ENCODE peak calls at places on chromosomes 12 and 14, in eight cellular contexts. One of them, this sample, is unnamed.
A peak's percentile ranks its signal among the peaks of the same experiment; 100 is the strongest.

GRCh38 chr14:92994942-92995341 is 72.0 kb downstream of the CHGA start:
- DNase-seq in endothelial cell of umbilical vein: no peak
- DNase-seq in neural progenitor cell: no peak
- DNase-seq in HepG2: no peak
- DNase-seq in PC-3: no peak
- DNase-seq in GM23248: no peak
- DNase-seq in MM.1S: no peak
- DNase-seq in K562: no peak
- DNase-seq in this sample: peak; percentile 34

GRCh38 chr12:121803861-121804416 is at the start of gene SETD1B:
- DNase-seq in HepG2: no peak
- DNase-seq in endothelial cell of umbilical vein: peak; percentile 33
- DNase-seq in neural progenitor cell: peak; percentile 72
- DNase-seq in K562: peak; percentile 52
- DNase-seq in GM23248: peak; percentile 75
- DNase-seq in MM.1S: peak; percentile 40
- DNase-seq in PC-3: peak; percentile 51
- DNase-seq in this sample: peak; percentile 82

GRCh38 chr12:106078358-106079025 is 60.3 kb downstream of the NUAK1 start:
- DNase-seq in endothelial cell of umbilical vein: peak; percentile 77
- DNase-seq in HepG2: no peak
- DNase-seq in neural progenitor cell: no peak
- DNase-seq in GM23248: peak; percentile 97
- DNase-seq in MM.1S: no peak
- DNase-seq in PC-3: peak; percentile 69
- DNase-seq in K562: no peak
- DNase-seq in this sample: no peak

GRCh38 chr12:91406920-91407341 is 224.3 kb upstream of the DCN start:
- DNase-seq in endothelial cell of umbilical vein: peak; percentile 67
- DNase-seq in K562: no peak
- DNase-seq in MM.1S: no peak
- DNase-seq in neural progenitor cell: no peak
- DNase-seq in PC-3: peak; percentile 90
- DNase-seq in HepG2: no peak
- DNase-seq in GM23248: peak; percentile 25
- DNase-seq in this sample: no peak

GRCh38 chr12:120316798-120317257 is 10.8 kb downstream of the PLA2G1B start:
- DNase-seq in GM23248: peak; percentile 70
- DNase-seq in MM.1S: no peak
- DNase-seq in K562: peak; percentile 19
- DNase-seq in HepG2: peak; percentile 45
- DNase-seq in endothelial cell of umbilical vein: no peak
- DNase-seq in neural progenitor cell: no peak
- DNase-seq in PC-3: peak; percentile 14
- DNase-seq in this sample: no peak

GRCh38 chr12:94074216-94074969 is 74.0 kb upstream of the PLXNC1 start:
- DNase-seq in MM.1S: no peak
- DNase-seq in endothelial cell of umbilical vein: no peak
- DNase-seq in GM23248: peak; percentile 69
- DNase-seq in neural progenitor cell: no peak
- DNase-seq in K562: no peak
- DNase-seq in PC-3: no peak
- DNase-seq in HepG2: no peak
- DNase-seq in this sample: no peak

GRCh38 chr12:52867636-52868035 is 18.8 kb upstream of the KRT78 start:
- DNase-seq in HepG2: no peak
- DNase-seq in endothelial cell of umbilical vein: peak; percentile 42
- DNase-seq in neural progenitor cell: no peak
- DNase-seq in K562: no peak
- DNase-seq in GM23248: peak; percentile 15
- DNase-seq in MM.1S: no peak
- DNase-seq in PC-3: no peak
- DNase-seq in this sample: peak; percentile 54

GRCh38 chr12:106133136-106134087 is 5.3 kb downstream of the NUAK1 start:
- DNase-seq in PC-3: peak; percentile 91
- DNase-seq in HepG2: no peak
- DNase-seq in endothelial cell of umbilical vein: no peak
- DNase-seq in K562: no peak
- DNase-seq in MM.1S: no peak
- DNase-seq in GM23248: peak; percentile 67
- DNase-seq in neural progenitor cell: peak; percentile 40
- DNase-seq in this sample: peak; percentile 92

GRCh38 chr14:59631237-59631636 is 54.6 kb upstream of the CCDC175 start:
- DNase-seq in K562: peak; percentile 31
- DNase-seq in neural progenitor cell: peak; percentile 61
- DNase-seq in PC-3: peak; percentile 58
- DNase-seq in endothelial cell of umbilical vein: no peak
- DNase-seq in GM23248: peak; percentile 7
- DNase-seq in MM.1S: no peak
- DNase-seq in HepG2: peak; percentile 9
- DNase-seq in this sample: peak; percentile 81

GRCh38 chr12:108320503-108321293 is 18.4 kb downstream of the CMKLR1 start:
- DNase-seq in GM23248: no peak
- DNase-seq in PC-3: no peak
- DNase-seq in MM.1S: no peak
- DNase-seq in HepG2: no peak
- DNase-seq in neural progenitor cell: no peak
- DNase-seq in endothelial cell of umbilical vein: no peak
- DNase-seq in K562: no peak
- DNase-seq in this sample: peak; percentile 43

GRCh38 chr12:132329739-132330548 is 555 bp upstream of the GALNT9 start:
- DNase-seq in HepG2: no peak
- DNase-seq in GM23248: no peak
- DNase-seq in PC-3: no peak
- DNase-seq in neural progenitor cell: peak; percentile 38
- DNase-seq in endothelial cell of umbilical vein: no peak
- DNase-seq in MM.1S: no peak
- DNase-seq in K562: no peak
- DNase-seq in this sample: peak; percentile 32
- TF ChIP-seq EZH2 in HepG2: no peak
- TF ChIP-seq EZH2 in GM23248: no peak
- TF ChIP-seq EZH2 in PC-3: no peak
- TF ChIP-seq EZH2 in neural progenitor cell: peak; percentile 48
- TF ChIP-seq EZH2 in endothelial cell of umbilical vein: no peak
- TF ChIP-seq EZH2 in MM.1S: no peak
- TF ChIP-seq EZH2 in K562: no peak
- TF ChIP-seq EZH2 in this sample: no peak

GRCh38 chr12:76041406-76041805 is 9.8 kb upstream of the PHLDA1 start:
- DNase-seq in MM.1S: no peak
- DNase-seq in PC-3: no peak
- DNase-seq in endothelial cell of umbilical vein: no peak
- DNase-seq in GM23248: no peak
- DNase-seq in neural progenitor cell: no peak
- DNase-seq in K562: no peak
- DNase-seq in HepG2: no peak
- DNase-seq in this sample: no peak

GRCh38 chr12:76037130-76038105 is 5.8 kb upstream of the PHLDA1 start:
- DNase-seq in endothelial cell of umbilical vein: peak; percentile 87
- DNase-seq in GM23248: peak; percentile 89
- DNase-seq in PC-3: peak; percentile 85
- DNase-seq in MM.1S: peak; percentile 80
- DNase-seq in HepG2: peak; percentile 77
- DNase-seq in K562: peak; percentile 64
- DNase-seq in neural progenitor cell: peak; percentile 83
- DNase-seq in this sample: peak; percentile 90

GRCh38 chr12:76040461-76040860 is 8.9 kb upstream of the PHLDA1 start:
- DNase-seq in MM.1S: no peak
- DNase-seq in neural progenitor cell: no peak
- DNase-seq in endothelial cell of umbilical vein: no peak
- DNase-seq in GM23248: no peak
- DNase-seq in HepG2: no peak
- DNase-seq in K562: no peak
- DNase-seq in PC-3: no peak
- DNase-seq in this sample: no peak

GRCh38 chr12:76035045-76035444 is 3.5 kb upstream of the PHLDA1 start:
- DNase-seq in endothelial cell of umbilical vein: no peak
- DNase-seq in neural progenitor cell: no peak
- DNase-seq in GM23248: no peak
- DNase-seq in MM.1S: no peak
- DNase-seq in K562: no peak
- DNase-seq in PC-3: no peak
- DNase-seq in HepG2: no peak
- DNase-seq in this sample: no peak

DNA sequence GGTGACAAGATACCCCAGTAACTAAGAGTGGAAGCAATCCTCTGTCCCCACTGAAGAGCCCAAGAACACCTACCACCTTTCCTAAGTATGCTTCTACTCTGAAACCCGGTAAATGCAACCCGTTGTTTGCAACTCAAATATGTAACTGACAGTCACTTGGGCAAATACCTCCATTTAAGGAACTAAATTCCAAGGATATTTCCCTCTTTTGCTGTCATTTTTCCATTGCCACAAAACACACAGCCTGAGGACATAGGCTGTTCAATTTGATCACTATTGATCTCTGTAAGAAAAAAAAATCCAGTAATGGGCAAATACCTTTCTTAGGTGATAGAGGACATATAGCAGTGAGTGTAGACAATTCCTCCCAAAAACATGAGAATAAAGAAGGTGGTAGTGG is 6.6 kb upstream of the PHLDA1 start:
- DNase-seq in PC-3: peak; percentile 53
- DNase-seq in K562: no peak
- DNase-seq in endothelial cell of umbilical vein: no peak
- DNase-seq in MM.1S: no peak
- DNase-seq in neural progenitor cell: no peak
- DNase-seq in HepG2: no peak
- DNase-seq in GM23248: no peak
- DNase-seq in this sample: no peak
- TF ChIP-seq EZH2 in PC-3: no peak
- TF ChIP-seq EZH2 in K562: no peak
- TF ChIP-seq EZH2 in endothelial cell of umbilical vein: no peak
- TF ChIP-seq EZH2 in MM.1S: no peak
- TF ChIP-seq EZH2 in neural progenitor cell: no peak
- TF ChIP-seq EZH2 in HepG2: no peak
- TF ChIP-seq EZH2 in GM23248: no peak
- TF ChIP-seq EZH2 in this sample: no peak

DNA sequence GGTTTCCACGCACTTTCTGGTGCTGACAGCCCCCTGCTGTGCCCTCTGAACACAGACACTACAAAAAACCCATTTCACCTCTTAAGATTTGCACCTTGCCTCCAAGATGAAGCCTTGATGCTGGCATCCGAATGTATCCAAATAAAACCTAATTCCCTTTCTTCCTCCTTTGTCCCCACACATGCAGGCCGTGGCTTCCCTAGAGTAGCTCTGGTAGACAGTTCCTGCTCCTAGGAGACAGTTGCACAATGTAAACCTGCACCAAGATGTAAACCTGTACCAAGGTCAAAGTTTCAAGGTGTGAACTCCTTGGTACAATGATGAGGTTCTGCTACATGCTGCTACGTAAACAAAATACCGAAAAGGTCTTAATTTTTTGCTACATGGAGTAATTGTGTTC is 630 bp upstream of the ABHD12B start:
- DNase-seq in MM.1S: no peak
- DNase-seq in endothelial cell of umbilical vein: no peak
- DNase-seq in GM23248: no peak
- DNase-seq in neural progenitor cell: no peak
- DNase-seq in K562: no peak
- DNase-seq in HepG2: no peak
- DNase-seq in PC-3: no peak
- DNase-seq in this sample: no peak
- TF ChIP-seq EZH2 in MM.1S: no peak
- TF ChIP-seq EZH2 in endothelial cell of umbilical vein: no peak
- TF ChIP-seq EZH2 in GM23248: no peak
- TF ChIP-seq EZH2 in neural progenitor cell: no peak
- TF ChIP-seq EZH2 in K562: no peak
- TF ChIP-seq EZH2 in HepG2: no peak
- TF ChIP-seq EZH2 in PC-3: no peak
- TF ChIP-seq EZH2 in this sample: no peak

DNA sequence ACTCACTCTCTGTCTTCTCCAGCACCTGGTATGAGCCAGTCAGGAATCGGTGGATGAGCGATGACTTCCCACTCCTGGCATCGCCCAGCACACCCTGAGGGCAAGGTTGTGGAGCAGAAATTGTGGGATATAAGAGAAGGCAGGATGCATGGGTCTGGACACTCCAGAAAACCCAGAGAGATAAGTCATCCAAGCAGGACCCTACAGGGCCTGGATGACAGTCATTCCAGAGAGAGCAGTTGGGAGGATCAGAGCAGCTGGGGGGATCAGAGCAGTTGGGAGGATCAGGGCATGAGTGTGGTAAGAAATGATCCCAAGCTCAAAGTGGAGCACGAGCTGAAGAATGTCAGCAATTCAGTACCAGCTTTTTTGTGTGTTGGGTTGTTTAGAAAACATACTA is 4.0 kb downstream of the AGAP2 start:
- DNase-seq in neural progenitor cell: no peak
- DNase-seq in PC-3: no peak
- DNase-seq in MM.1S: no peak
- DNase-seq in K562: no peak
- DNase-seq in endothelial cell of umbilical vein: no peak
- DNase-seq in GM23248: no peak
- DNase-seq in HepG2: no peak
- DNase-seq in this sample: no peak
- TF ChIP-seq EZH2 in neural progenitor cell: no peak
- TF ChIP-seq EZH2 in PC-3: no peak
- TF ChIP-seq EZH2 in MM.1S: no peak
- TF ChIP-seq EZH2 in K562: no peak
- TF ChIP-seq EZH2 in endothelial cell of umbilical vein: peak; percentile 6
- TF ChIP-seq EZH2 in GM23248: no peak
- TF ChIP-seq EZH2 in HepG2: no peak
- TF ChIP-seq EZH2 in this sample: no peak

GRCh38 chr12:69792533-69792932 is 32.5 kb upstream of the MYRFL start:
- DNase-seq in neural progenitor cell: no peak
- DNase-seq in endothelial cell of umbilical vein: no peak
- DNase-seq in K562: no peak
- DNase-seq in PC-3: no peak
- DNase-seq in HepG2: no peak
- DNase-seq in MM.1S: no peak
- DNase-seq in GM23248: no peak
- DNase-seq in this sample: no peak
- TF ChIP-seq EZH2 in neural progenitor cell: no peak
- TF ChIP-seq EZH2 in endothelial cell of umbilical vein: no peak
- TF ChIP-seq EZH2 in K562: no peak
- TF ChIP-seq EZH2 in PC-3: no peak
- TF ChIP-seq EZH2 in HepG2: no peak
- TF ChIP-seq EZH2 in MM.1S: no peak
- TF ChIP-seq EZH2 in GM23248: no peak
- TF ChIP-seq EZH2 in this sample: no peak

DNA sequence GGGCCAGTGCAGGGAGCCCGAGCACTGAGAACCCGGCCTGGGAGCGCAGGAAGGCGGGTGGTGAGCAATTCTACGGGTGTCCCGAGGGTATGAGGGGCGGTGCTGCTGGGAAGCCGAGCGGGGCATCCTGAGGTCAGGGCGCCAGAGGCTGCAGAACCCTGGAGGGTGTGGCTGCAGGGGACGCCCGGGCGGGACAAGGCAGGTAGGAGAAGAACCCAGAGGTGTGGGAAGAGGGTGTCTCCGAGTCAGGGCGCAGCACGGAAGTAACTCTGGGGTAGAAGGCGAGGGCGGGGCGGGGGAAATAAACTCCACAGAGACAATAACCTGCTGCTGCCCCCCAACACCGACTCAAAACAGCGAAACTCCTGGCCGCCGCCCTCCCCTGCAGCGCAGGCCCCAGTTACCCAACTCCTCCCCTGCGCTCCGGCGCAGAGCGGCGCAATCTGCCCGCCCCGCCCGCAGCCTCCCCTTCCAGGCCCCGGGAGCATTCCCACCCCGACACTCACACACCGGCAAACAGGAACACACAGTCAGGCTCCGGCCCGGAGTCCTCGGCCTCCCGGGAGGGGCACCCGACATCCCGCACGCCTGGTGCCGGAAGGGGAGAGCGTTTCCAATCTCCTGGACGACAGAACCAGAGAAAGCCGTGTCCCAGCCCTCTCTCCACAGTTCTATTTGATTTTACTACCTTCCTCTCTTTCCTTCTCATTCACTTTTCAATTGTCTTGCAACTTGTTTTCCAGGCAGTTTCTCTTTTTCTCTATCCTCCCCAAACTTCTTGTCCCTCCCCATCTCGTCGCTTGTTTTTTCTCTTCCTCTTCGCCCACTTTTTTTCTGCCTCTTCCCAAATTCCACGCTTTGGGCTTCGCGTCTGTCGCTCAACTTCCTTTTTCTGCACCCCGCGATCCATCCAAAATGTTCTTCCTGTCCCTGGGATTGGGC is 2.4 kb downstream of the HRK start:
- DNase-seq in MM.1S: no peak
- DNase-seq in HepG2: no peak
- DNase-seq in endothelial cell of umbilical vein: no peak
- DNase-seq in GM23248: peak; percentile 26
- DNase-seq in PC-3: peak; percentile 50
- DNase-seq in neural progenitor cell: peak; percentile 64
- DNase-seq in K562: no peak
- DNase-seq in this sample: peak; percentile 62
- TF ChIP-seq EZH2 in MM.1S: no peak
- TF ChIP-seq EZH2 in HepG2: no peak
- TF ChIP-seq EZH2 in endothelial cell of umbilical vein: peak; percentile 82
- TF ChIP-seq EZH2 in GM23248: peak; percentile 92
- TF ChIP-seq EZH2 in PC-3: no peak
- TF ChIP-seq EZH2 in neural progenitor cell: no peak
- TF ChIP-seq EZH2 in K562: peak; percentile 61
- TF ChIP-seq EZH2 in this sample: peak; percentile 97

This sample was measured in GM23338.